ENCODE peak calls at places on chromosomes 16 and 17, in five cellular contexts. One of them, this sample, is unnamed.

GRCh38 chr17:42052478-42052877 is 2.1 kb upstream of the C17orf113 start:
- DNase-seq in HFFc6: no peak
- DNase-seq in ovary: no peak
- DNase-seq in A549: no peak
- DNase-seq in testis: no peak
- DNase-seq in this sample: no peak

GRCh38 chr17:17575360-17576251 is 15.9 kb downstream of the PEMT start:
- DNase-seq in HFFc6: no peak
- DNase-seq in ovary: peak; percentile 83
- DNase-seq in A549: no peak
- DNase-seq in testis: peak; percentile 78
- DNase-seq in this sample: no peak

GRCh38 chr16:78822509-78822908 is 723.1 kb downstream of the WWOX start:
- DNase-seq in HFFc6: no peak
- DNase-seq in ovary: no peak
- DNase-seq in A549: no peak
- DNase-seq in testis: no peak
- DNase-seq in this sample: no peak

GRCh38 chr17:58156839-58157803 is 8.9 kb downstream of the OR4D1 start:
- DNase-seq in HFFc6: no peak
- DNase-seq in ovary: no peak
- DNase-seq in A549: peak; percentile 56
- DNase-seq in testis: peak; percentile 69
- DNase-seq in this sample: no peak

GRCh38 chr16:65297453-65297852 is 175.6 kb upstream of the CDH11 start:
- DNase-seq in HFFc6: no peak
- DNase-seq in ovary: no peak
- DNase-seq in A549: no peak
- DNase-seq in testis: no peak
- DNase-seq in this sample: no peak

GRCh38 chr16:15916323-15916722 is 27.9 kb upstream of the CEP20 start:
- DNase-seq in HFFc6: no peak
- DNase-seq in ovary: no peak
- DNase-seq in A549: no peak
- DNase-seq in testis: no peak
- DNase-seq in this sample: no peak

GRCh38 chr16:84673561-84673960 is 25.2 kb downstream of the KLHL36 start:
- DNase-seq in HFFc6: no peak
- DNase-seq in ovary: no peak
- DNase-seq in A549: no peak
- DNase-seq in testis: no peak
- DNase-seq in this sample: no peak

GRCh38 chr17:63381101-63381729 is 64.9 kb downstream of the CYB561 start:
- DNase-seq in HFFc6: peak; percentile 65
- DNase-seq in ovary: no peak
- DNase-seq in A549: no peak
- DNase-seq in testis: no peak
- DNase-seq in this sample: no peak

GRCh38 chr17:4204676-4205075 is 59.1 kb downstream of the ANKFY1 start:
- DNase-seq in HFFc6: peak; percentile 95
- DNase-seq in ovary: no peak
- DNase-seq in A549: no peak
- DNase-seq in testis: peak; percentile 56
- DNase-seq in this sample: no peak

GRCh38 chr17:59753522-59754467 is 46.3 kb downstream of the VMP1 start:
- DNase-seq in HFFc6: peak; percentile 84
- DNase-seq in ovary: no peak
- DNase-seq in A549: peak; percentile 81
- DNase-seq in testis: no peak
- DNase-seq in this sample: peak; percentile 21

GRCh38 chr17:57899822-57900221 is 50.0 kb upstream of the MRPS23 start:
- DNase-seq in HFFc6: no peak
- DNase-seq in ovary: peak; percentile 51
- DNase-seq in A549: no peak
- DNase-seq in testis: no peak
- DNase-seq in this sample: peak; percentile 65

GRCh38 chr16:28876016-28876659 is 2.1 kb upstream of the ATP2A1 start:
- DNase-seq in HFFc6: no peak
- DNase-seq in ovary: no peak
- DNase-seq in A549: no peak
- DNase-seq in testis: no peak
- DNase-seq in this sample: no peak

GRCh38 chr16:30551781-30552180 is 6.4 kb downstream of the ZNF764 start:
- DNase-seq in HFFc6: no peak
- DNase-seq in ovary: no peak
- DNase-seq in A549: no peak
- DNase-seq in testis: no peak
- DNase-seq in this sample: no peak

GRCh38 chr17:9402590-9403199 is 172.9 kb downstream of the STX8 start:
- DNase-seq in HFFc6: peak; percentile 23
- DNase-seq in ovary: no peak
- DNase-seq in A549: peak; percentile 27
- DNase-seq in testis: peak; percentile 21
- DNase-seq in this sample: peak; percentile 43

GRCh38 chr16:72050769-72051464 is 3.4 kb upstream of the HP start:
- DNase-seq in HFFc6: peak; percentile 11
- DNase-seq in ovary: no peak
- DNase-seq in A549: no peak
- DNase-seq in testis: no peak
- DNase-seq in this sample: no peak

GRCh38 chr17:40938981-40939380 is 1.5 kb upstream of the KRT23 start:
- DNase-seq in HFFc6: no peak
- DNase-seq in ovary: no peak
- DNase-seq in A549: no peak
- DNase-seq in testis: no peak
- DNase-seq in this sample: no peak

GRCh38 chr17:31254654-31255053 is 42.4 kb downstream of the OMG start:
- DNase-seq in HFFc6: no peak
- DNase-seq in ovary: no peak
- DNase-seq in A549: no peak
- DNase-seq in testis: no peak
- DNase-seq in this sample: no peak

GRCh38 chr16:4894276-4895150 is 42.4 kb downstream of the PPL start:
- DNase-seq in HFFc6: no peak
- DNase-seq in ovary: no peak
- DNase-seq in A549: peak; percentile 36
- DNase-seq in testis: peak; percentile 64
- DNase-seq in this sample: no peak

GRCh38 chr16:30985401-30986128 is 558 bp downstream of the HSD3B7 start:
- DNase-seq in HFFc6: peak; percentile 12
- DNase-seq in ovary: peak; percentile 57
- DNase-seq in A549: peak; percentile 55
- DNase-seq in testis: peak; percentile 43
- DNase-seq in this sample: peak; percentile 91

GRCh38 chr17:31433091-31433790 is 41.8 kb downstream of the RAB11FIP4 start:
- DNase-seq in HFFc6: no peak
- DNase-seq in ovary: no peak
- DNase-seq in A549: no peak
- DNase-seq in testis: no peak
- DNase-seq in this sample: no peak

GRCh38 chr17:5416886-5417285 is 2.6 kb downstream of the NUP88 start:
- DNase-seq in HFFc6: no peak
- DNase-seq in ovary: no peak
- DNase-seq in A549: no peak
- DNase-seq in testis: no peak
- DNase-seq in this sample: no peak

GRCh38 chr17:60102632-60103047 is 23.9 kb upstream of the HEATR6 start:
- DNase-seq in HFFc6: peak; percentile 55
- DNase-seq in ovary: no peak
- DNase-seq in A549: peak; percentile 41
- DNase-seq in testis: peak; percentile 17
- DNase-seq in this sample: no peak

GRCh38 chr17:71899317-71899716 is 221.5 kb upstream of the SOX9 start:
- DNase-seq in HFFc6: no peak
- DNase-seq in ovary: no peak
- DNase-seq in A549: no peak
- DNase-seq in testis: no peak
- DNase-seq in this sample: no peak

GRCh38 chr17:48294989-48295892 is 134.8 kb downstream of the SKAP1 start:
- DNase-seq in HFFc6: no peak
- DNase-seq in ovary: no peak
- DNase-seq in A549: no peak
- DNase-seq in testis: no peak
- DNase-seq in this sample: no peak

GRCh38 chr16:3161235-3162018 is 26.6 kb upstream of the OR1F1 start:
- DNase-seq in HFFc6: no peak
- DNase-seq in ovary: peak; percentile 25
- DNase-seq in A549: peak; percentile 59
- DNase-seq in testis: no peak
- DNase-seq in this sample: no peak

GRCh38 chr17:7558544-7559306 is at the start of gene TNFSF13:
- DNase-seq in HFFc6: no peak
- DNase-seq in ovary: peak; percentile 86
- DNase-seq in A549: no peak
- DNase-seq in testis: peak; percentile 40
- DNase-seq in this sample: peak; percentile 41

GRCh38 chr17:17107891-17108680 is 65.8 kb downstream of the MPRIP start:
- DNase-seq in HFFc6: no peak
- DNase-seq in ovary: no peak
- DNase-seq in A549: no peak
- DNase-seq in testis: no peak
- DNase-seq in this sample: peak; percentile 17

GRCh38 chr17:19533718-19534561 is at the start of gene SLC47A1:
- DNase-seq in HFFc6: no peak
- DNase-seq in ovary: no peak
- DNase-seq in A549: peak; percentile 76
- DNase-seq in testis: peak; percentile 51
- DNase-seq in this sample: peak; percentile 4

GRCh38 chr17:16491131-16491702 is 776 bp downstream of the LRRC75A start:
- DNase-seq in HFFc6: no peak
- DNase-seq in ovary: no peak
- DNase-seq in A549: no peak
- DNase-seq in testis: no peak
- DNase-seq in this sample: peak; percentile 13

GRCh38 chr17:48646183-48647102 is 20.3 kb upstream of the HOXB9 start:
- DNase-seq in HFFc6: no peak
- DNase-seq in ovary: no peak
- DNase-seq in A549: peak; percentile 64
- DNase-seq in testis: no peak
- DNase-seq in this sample: peak; percentile 90

GRCh38 chr17:7589204-7589868 is 558 bp downstream of the SOX15 start:
- DNase-seq in HFFc6: peak; percentile 78
- DNase-seq in ovary: peak; percentile 89
- DNase-seq in A549: no peak
- DNase-seq in testis: peak; percentile 90
- DNase-seq in this sample: no peak

GRCh38 chr17:34961093-34961911 is at the start of the genes CCT6B and ZNF830:
- DNase-seq in HFFc6: peak; percentile 89
- DNase-seq in ovary: peak; percentile 92
- DNase-seq in A549: peak; percentile 97
- DNase-seq in testis: peak; percentile 97
- DNase-seq in this sample: peak; percentile 85
- TF ChIP-seq CTCF in HFFc6: no peak
- TF ChIP-seq CTCF in ovary: no peak
- TF ChIP-seq CTCF in A549: no peak
- TF ChIP-seq CTCF in testis: no peak
- TF ChIP-seq CTCF in this sample: no peak

DNA sequence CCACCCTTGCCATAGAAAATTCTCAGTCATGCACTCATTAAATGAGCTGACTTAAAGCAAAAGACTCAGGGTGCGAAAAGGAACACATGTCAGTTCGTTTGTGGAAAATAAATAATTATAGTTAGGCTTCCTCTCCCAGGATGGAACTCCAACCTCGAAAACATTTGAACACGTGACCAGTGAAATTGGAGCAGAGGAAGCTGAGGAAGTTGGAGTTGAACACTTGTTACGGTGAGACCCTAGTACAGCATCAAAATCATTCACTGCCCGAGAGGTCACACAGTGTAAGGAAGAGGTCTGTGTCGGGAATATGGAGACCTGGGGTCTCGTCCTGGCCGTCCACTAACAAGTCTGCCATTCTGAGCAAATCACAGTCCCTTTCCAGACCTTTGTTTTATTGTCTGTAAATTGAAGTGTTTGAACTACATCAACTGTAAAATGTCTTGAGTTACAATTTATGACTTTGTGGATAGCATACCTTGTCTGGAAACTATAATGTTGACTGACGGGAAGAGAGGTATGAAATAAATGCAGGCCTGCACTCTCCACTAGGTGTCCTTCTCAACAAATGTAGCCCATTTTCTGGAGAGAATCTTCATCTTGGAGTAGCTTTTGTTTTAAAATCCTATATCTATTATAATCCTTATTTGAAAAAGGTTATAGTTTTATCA is 7.7 kb downstream of the PSMD7 start:
- DNase-seq in HFFc6: no peak
- DNase-seq in ovary: no peak
- DNase-seq in A549: peak; percentile 23
- DNase-seq in testis: no peak
- DNase-seq in this sample: no peak
- TF ChIP-seq CTCF in HFFc6: peak; percentile 75
- TF ChIP-seq CTCF in ovary: no peak
- TF ChIP-seq CTCF in A549: peak; percentile 42
- TF ChIP-seq CTCF in testis: peak; percentile 40
- TF ChIP-seq CTCF in this sample: peak; percentile 28

GRCh38 chr16:658679-659571 is 9.0 kb upstream of the RHOT2 start:
- DNase-seq in HFFc6: no peak
- DNase-seq in ovary: no peak
- DNase-seq in A549: no peak
- DNase-seq in testis: no peak
- DNase-seq in this sample: no peak
- TF ChIP-seq CTCF in HFFc6: peak; percentile 43
- TF ChIP-seq CTCF in ovary: no peak
- TF ChIP-seq CTCF in A549: no peak
- TF ChIP-seq CTCF in testis: no peak
- TF ChIP-seq CTCF in this sample: no peak

GRCh38 chr17:28551421-28552186 is 820 bp downstream of the UNC119 start:
- DNase-seq in HFFc6: no peak
- DNase-seq in ovary: peak; percentile 31
- DNase-seq in A549: no peak
- DNase-seq in testis: peak; percentile 37
- DNase-seq in this sample: no peak

GRCh38 chr17:28553000-28553505 is 629 bp upstream of the UNC119 start:
- DNase-seq in HFFc6: no peak
- DNase-seq in ovary: no peak
- DNase-seq in A549: no peak
- DNase-seq in testis: no peak
- DNase-seq in this sample: no peak

GRCh38 chr17:28555022-28555421 is 2.6 kb upstream of the UNC119 start:
- DNase-seq in HFFc6: no peak
- DNase-seq in ovary: no peak
- DNase-seq in A549: no peak
- DNase-seq in testis: no peak
- DNase-seq in this sample: no peak

GRCh38 chr17:28552201-28552999 is at the start of gene UNC119:
- DNase-seq in HFFc6: peak; percentile 33
- DNase-seq in ovary: peak; percentile 85
- DNase-seq in A549: peak; percentile 89
- DNase-seq in testis: peak; percentile 89
- DNase-seq in this sample: peak; percentile 86

DNA sequence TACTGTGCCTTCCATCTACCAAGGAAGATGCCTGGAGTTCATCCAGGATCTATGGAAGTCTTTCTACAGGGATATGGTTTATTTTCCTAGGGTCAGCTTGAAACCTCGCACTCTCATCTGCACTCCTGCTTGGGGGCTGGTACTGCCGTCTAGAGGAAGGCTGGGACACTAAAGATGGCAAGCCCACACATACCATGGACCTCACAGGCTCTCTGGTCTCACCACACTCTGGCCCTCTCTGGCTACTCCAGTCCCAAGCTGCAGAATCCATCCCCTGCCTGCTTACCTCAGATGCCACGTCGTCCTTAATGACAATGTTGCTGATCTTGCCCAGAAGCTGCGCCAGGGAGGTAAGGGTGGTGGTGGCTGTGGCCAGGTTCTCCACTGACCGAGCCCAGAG is 2.1 kb upstream of the UNC119 start:
- DNase-seq in HFFc6: no peak
- DNase-seq in ovary: no peak
- DNase-seq in A549: no peak
- DNase-seq in testis: no peak
- DNase-seq in this sample: no peak
- TF ChIP-seq CTCF in HFFc6: peak; percentile 55
- TF ChIP-seq CTCF in ovary: no peak
- TF ChIP-seq CTCF in A549: peak; percentile 32
- TF ChIP-seq CTCF in testis: no peak
- TF ChIP-seq CTCF in this sample: no peak

This sample was measured in Calu3.